ENCODE peak calls at places on chromosomes 11 and 22, in nine cellular contexts. J is ELF-1, U is activated T-cell treated with anti-CD3 and anti-CD28 coated beads for 48 hours, X is brain microvascular endothelial cell, R is HT-29, N is left ventricle myocardium inferior, L is HT1080, F is endothelial cell of umbilical vein, M is AG10803. H is an unnamed sample.

GRCh38 chr11:61778920-61779650 is 13.3 kb downstream of the TMEM258 start:
- DNase-seq in U (no peak), R (no peak), J (no peak), N (no peak), M (no peak), X (no peak), L (no peak), F (no peak), H (no peak)

GRCh38 chr22:46069518-46070214 is 80.7 kb upstream of the PPARA start:
- DNase-seq in N (peak), M (peak), X (peak), R (peak), J (no peak), L (peak), U (peak), F (peak), H (peak)

GRCh38 chr22:19353363-19354131 is 62.0 kb upstream of the CLTCL1 start:
- DNase-seq in F (no peak), R (no peak), X (no peak), L (no peak), U (no peak), M (no peak), N (no peak), J (no peak), H (no peak)

GRCh38 chr11:124946735-124947141 is 7.3 kb upstream of the CCDC15 start:
- DNase-seq in X (no peak), U (no peak), N (no peak), J (no peak), L (no peak), M (peak), F (no peak), R (no peak), H (no peak)

GRCh38 chr11:134512791-134513538 is 100.9 kb upstream of the B3GAT1 start:
- DNase-seq in N (no peak), U (no peak), L (no peak), F (no peak), M (no peak), R (no peak), J (no peak), X (no peak), H (no peak)

GRCh38 chr11:130872961-130873360 is 43.3 kb downstream of the SNX19 start:
- DNase-seq in L (no peak), R (no peak), N (no peak), U (no peak), F (no peak), X (peak), M (peak), J (no peak), H (no peak)

GRCh38 chr22:49536571-49537131 is 291.0 kb downstream of the BRD1 start:
- DNase-seq in M (no peak), X (no peak), R (no peak), J (peak), U (no peak), N (no peak), L (no peak), F (no peak), H (no peak)

GRCh38 chr11:60143768-60144167 is 39.1 kb downstream of the MS4A6A start:
- DNase-seq in J (no peak), R (no peak), F (no peak), X (no peak), L (no peak), N (no peak), U (no peak), M (no peak), H (no peak)

GRCh38 chr11:102560555-102561011 is 30.0 kb upstream of the MMP7 start:
- DNase-seq in L (peak), M (peak), J (no peak), R (peak), F (no peak), U (no peak), N (no peak), X (peak), H (no peak)